ENCODE peak calls at places on chromosome 7, in nine cellular contexts. S is foreskin melanocyte; K is GDM1; V is CD4-positive, alpha-beta T cell; B is Panc1; J is H54; G is AG09319; F is foreskin fibroblast; X is Ammon's horn. D is an unnamed sample.

GRCh38 chr7:136807598-136807997 is 60.9 kb upstream of the CHRM2 start:
- DNase-seq in K (no peak), X (no peak), F (no peak), V (no peak), B (no peak), G (no peak), J (no peak), S (no peak), D (no peak)

GRCh38 chr7:72504057-72504456 is 91.9 kb upstream of the CALN1 start:
- DNase-seq in G (no peak), K (no peak), S (no peak), V (no peak), B (no peak), F (no peak), J (no peak), X (no peak), D (no peak)

GRCh38 chr7:132771301-132771730 is 195.0 kb upstream of the PLXNA4 start:
- DNase-seq in B (no peak), S (no peak), X (no peak), V (peak), G (no peak), J (no peak), F (no peak), K (no peak), D (no peak)

GRCh38 chr7:129199406-129199805 is 11.0 kb downstream of the SMO start:
- DNase-seq in J (no peak), X (no peak), G (no peak), K (no peak), F (no peak), S (no peak), B (no peak), V (no peak), D (no peak)

GRCh38 chr7:78055160-78055559 is 256.6 kb downstream of the PHTF2 start:
- DNase-seq in F (no peak), X (no peak), S (no peak), K (no peak), J (no peak), G (no peak), B (no peak), V (no peak), D (no peak)

GRCh38 chr7:55557666-55558188 is 14.6 kb downstream of the VOPP1 start:
- DNase-seq in V (no peak), S (no peak), K (no peak), J (no peak), F (no peak), X (no peak), G (no peak), B (no peak), D (no peak)

GRCh38 chr7:31935115-31935514 is 135.1 kb downstream of the PDE1C start:
- DNase-seq in F (no peak), S (peak), X (no peak), K (no peak), B (no peak), J (no peak), G (no peak), V (no peak), D (no peak)

GRCh38 chr7:128100225-128100948 is 69.2 kb upstream of the LRRC4 start:
- DNase-seq in K (no peak), J (no peak), S (no peak), G (no peak), B (no peak), V (no peak), X (no peak), F (no peak), D (no peak)

GRCh38 chr7:91240546-91240945 is 23.7 kb upstream of the FZD1 start:
- DNase-seq in J (no peak), G (peak), B (no peak), X (peak), K (no peak), F (peak), V (no peak), S (no peak), D (no peak)

GRCh38 chr7:101373812-101374612 is 11.3 kb downstream of the COL26A1 start:
- DNase-seq in F (no peak), B (no peak), G (no peak), S (peak), J (no peak), X (no peak), K (no peak), V (no peak), D (no peak)

GRCh38 chr7:89200758-89201157 is 405.2 kb upstream of the TEX47 start:
- DNase-seq in K (no peak), B (no peak), F (no peak), X (no peak), J (no peak), V (no peak), G (no peak), S (no peak), D (no peak)

GRCh38 chr7:16702433-16702832 is 51.1 kb upstream of the TSPAN13 start:
- DNase-seq in F (no peak), V (no peak), S (no peak), B (no peak), X (no peak), K (no peak), J (no peak), G (no peak), D (no peak)

GRCh38 chr7:96120856-96121255 is 201.0 kb downstream of the SLC25A13 start:
- DNase-seq in G (no peak), B (no peak), F (no peak), V (no peak), S (no peak), J (no peak), X (no peak), K (no peak), D (no peak)

GRCh38 chr7:100493476-100494264 is 9.9 kb downstream of the NYAP1 start:
- DNase-seq in B (no peak), X (peak), K (no peak), S (no peak), F (no peak), V (peak), G (no peak), J (no peak), D (peak)

GRCh38 chr7:157690058-157690832 is 353.4 kb downstream of the DNAJB6 start:
- DNase-seq in F (peak), K (no peak), V (no peak), J (peak), X (no peak), S (no peak), B (no peak), G (no peak), D (no peak)

GRCh38 chr7:131159961-131160361 is 167.7 kb upstream of the MKLN1 start:
- DNase-seq in V (no peak), X (no peak), F (no peak), B (no peak), G (no peak), K (no peak), J (no peak), S (peak), D (no peak)

GRCh38 chr7:15972767-15973362 is 286.4 kb upstream of the MEOX2 start:
- DNase-seq in J (no peak), X (no peak), S (peak), V (no peak), F (peak), B (no peak), K (no peak), G (no peak), D (peak)

GRCh38 chr7:25636871-25637283 is 408.6 kb upstream of the NPVF start:
- DNase-seq in B (no peak), J (no peak), G (no peak), X (no peak), K (no peak), V (no peak), S (no peak), F (no peak), D (no peak)

GRCh38 chr7:132991615-132992587 is 90.0 kb downstream of the CHCHD3 start:
- DNase-seq in F (no peak), S (no peak), J (no peak), G (no peak), K (no peak), V (no peak), X (peak), B (no peak), D (no peak)

GRCh38 chr7:29968683-29969457 is 20.7 kb downstream of the SCRN1 start:
- DNase-seq in X (peak), K (no peak), B (no peak), V (no peak), G (no peak), J (peak), S (no peak), F (no peak), D (no peak)

GRCh38 chr7:74224511-74224832 is 14.7 kb downstream of the LAT2 start:
- DNase-seq in G (no peak), S (no peak), V (no peak), X (no peak), K (no peak), B (no peak), J (no peak), F (no peak), D (no peak)

GRCh38 chr7:26930201-26930600 is 65.8 kb upstream of the SKAP2 start:
- DNase-seq in J (no peak), V (no peak), X (peak), S (no peak), B (no peak), K (no peak), F (peak), G (no peak), D (no peak)

GRCh38 chr7:131149840-131150239 is 177.8 kb upstream of the MKLN1 start:
- DNase-seq in V (no peak), G (no peak), K (no peak), B (no peak), F (no peak), X (no peak), S (no peak), J (no peak), D (no peak)

GRCh38 chr7:26167293-26167934 is 15.4 kb downstream of the NFE2L3 start:
- DNase-seq in G (no peak), V (no peak), J (no peak), F (no peak), X (no peak), B (no peak), S (no peak), K (no peak), D (no peak)

GRCh38 chr7:45000096-45001032 is at the start of gene CCM2:
- DNase-seq in F (peak), K (no peak), J (peak), X (peak), S (no peak), G (no peak), B (no peak), V (no peak), D (peak)

GRCh38 chr7:1950623-1951523 is 280.8 kb downstream of the ELFN1 start:
- DNase-seq in K (no peak), X (no peak), F (no peak), B (no peak), J (peak), S (peak), V (peak), G (no peak), D (peak)

GRCh38 chr7:92781117-92781720 is 55.2 kb downstream of the CDK6 start:
- DNase-seq in F (no peak), J (no peak), V (no peak), S (no peak), K (no peak), G (no peak), B (no peak), X (peak), D (no peak)

GRCh38 chr7:6273380-6273837 is 985 bp upstream of the CYTH3 start:
- DNase-seq in B (no peak), J (no peak), V (no peak), S (no peak), K (no peak), G (no peak), X (no peak), F (no peak), D (peak)

GRCh38 chr7:135856356-135857144 is 107.9 kb upstream of the FAM180A start:
- DNase-seq in K (no peak), B (no peak), V (no peak), S (no peak), G (no peak), F (no peak), X (no peak), J (peak), D (no peak)

GRCh38 chr7:63925626-63926460 is 72.8 kb upstream of the ZNF722 start:
- DNase-seq in X (peak), K (peak), G (no peak), S (peak), V (peak), F (no peak), J (no peak), B (peak), D (peak)

GRCh38 chr7:90271753-90272152 is 26.8 kb downstream of the CFAP69 start:
- DNase-seq in V (no peak), B (no peak), K (no peak), X (no peak), S (peak), J (no peak), F (peak), G (peak), D (no peak)

GRCh38 chr7:137885623-137886022 is 38.8 kb upstream of the DGKI start:
- DNase-seq in J (no peak), G (no peak), B (no peak), X (no peak), S (no peak), K (no peak), F (no peak), V (no peak), D (no peak)

GRCh38 chr7:25384820-25385560 is 156.7 kb upstream of the NPVF start:
- DNase-seq in K (no peak), X (peak), J (no peak), V (no peak), G (no peak), B (no peak), F (no peak), S (no peak), D (no peak)